ENCODE peak calls at places on chromosomes 12 and 14, in seven cellular contexts. N is astrocyte, W is endothelial cell, V is left ventricle myocardium inferior, A is GM13976, Z is HFFc6, R is GM12865. Y is an unnamed sample.

GRCh38 chr12:24499151-24500146 is 449.5 kb downstream of the BCAT1 start:
- DNase-seq in W (no peak), A (no peak), Z (no peak), N (peak), R (no peak), V (no peak), Y (peak)

GRCh38 chr14:101200650-101201516 is 297.4 kb upstream of the RTL1 start:
- DNase-seq in A (no peak), Z (no peak), N (no peak), R (no peak), W (no peak), V (no peak), Y (no peak)

GRCh38 chr12:27226319-27226984 is 17.6 kb upstream of the STK38L start:
- DNase-seq in A (no peak), V (no peak), W (no peak), R (no peak), Z (no peak), N (no peak), Y (no peak)

GRCh38 chr12:64459388-64460024 is 7.6 kb downstream of the TBK1 start:
- DNase-seq in A (peak), R (peak), V (no peak), Z (no peak), W (no peak), N (no peak), Y (no peak)

GRCh38 chr12:11780521-11781101 is 131.1 kb downstream of the ETV6 start:
- DNase-seq in W (no peak), V (no peak), N (no peak), R (peak), Z (no peak), A (peak), Y (no peak)

GRCh38 chr14:68786491-68787234 is 6.2 kb downstream of the ZFP36L1 start:
- DNase-seq in A (no peak), V (no peak), W (no peak), Z (peak), N (peak), R (peak), Y (no peak)

GRCh38 chr14:95876769-95877490 is at the start of gene TUNAR:
- DNase-seq in V (no peak), N (no peak), W (peak), Z (no peak), A (peak), R (no peak), Y (no peak)

GRCh38 chr14:74395094-74395493 is 30.9 kb downstream of the SYNDIG1L start:
- DNase-seq in N (no peak), A (no peak), W (no peak), V (no peak), R (no peak), Z (no peak), Y (no peak)

GRCh38 chr12:95548056-95548538 is 3.2 kb downstream of the USP44 start:
- DNase-seq in V (peak), W (peak), Z (no peak), N (peak), A (peak), R (no peak), Y (no peak)

GRCh38 chr12:100574262-100575074 is 984 bp downstream of the GAS2L3 start:
- DNase-seq in R (no peak), V (peak), W (no peak), N (peak), A (peak), Z (no peak), Y (no peak)

GRCh38 chr12:20369164-20370000 is 1.0 kb downstream of the PDE3A start:
- DNase-seq in Z (no peak), V (peak), N (peak), W (peak), R (no peak), A (peak), Y (no peak)

GRCh38 chr12:131511391-131511802 is 199.5 kb upstream of the SFSWAP start:
- DNase-seq in N (peak), V (no peak), W (peak), A (peak), R (peak), Z (no peak), Y (no peak)

GRCh38 chr12:6276936-6277615 is 33.4 kb upstream of the PLEKHG6 start:
- DNase-seq in A (peak), Z (no peak), W (no peak), N (no peak), R (no peak), V (no peak), Y (no peak)
- TF ChIP-seq CTCF in A (no peak), Z (peak), W (no peak), N (no peak), R (no peak), V (peak), Y (peak)

GRCh38 chr12:107990325-107990724 is 138.8 kb upstream of the WSCD2 start:
- DNase-seq in R (peak), A (peak), V (peak), N (no peak), Z (no peak), W (peak), Y (no peak)
- TF ChIP-seq CTCF in R (peak), A (peak), V (peak), N (no peak), Z (no peak), W (no peak), Y (peak)

DNA sequence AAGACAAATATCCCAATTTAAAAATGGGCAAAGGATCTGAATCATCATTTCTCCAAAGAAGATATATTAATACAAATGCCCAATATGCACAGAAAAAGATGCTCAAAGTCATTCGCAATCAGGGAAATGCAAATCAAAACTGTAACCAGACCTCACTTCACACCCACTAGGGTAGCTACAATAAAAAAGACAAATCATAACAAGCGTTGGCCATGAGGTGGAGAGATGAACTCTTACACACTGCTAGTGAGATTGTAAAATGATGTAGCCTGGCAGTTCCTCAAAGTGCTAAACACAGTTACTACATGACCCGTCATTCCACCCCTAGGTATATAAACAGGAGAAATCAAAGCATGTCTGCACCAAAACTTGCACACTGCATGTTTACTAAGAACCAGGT is 30.4 kb downstream of the CDC42BPB start:
- DNase-seq in W (no peak), R (no peak), Z (no peak), A (no peak), N (no peak), V (no peak), Y (no peak)
- TF ChIP-seq CTCF in W (no peak), R (no peak), Z (no peak), A (no peak), N (no peak), V (no peak), Y (no peak)

GRCh38 chr12:6235906-6236640 is 35.9 kb downstream of the CD9 start:
- DNase-seq in Z (no peak), A (no peak), V (no peak), N (no peak), W (no peak), R (no peak), Y (no peak)
- TF ChIP-seq CTCF in Z (no peak), A (no peak), V (no peak), N (no peak), W (no peak), R (no peak), Y (no peak)

DNA sequence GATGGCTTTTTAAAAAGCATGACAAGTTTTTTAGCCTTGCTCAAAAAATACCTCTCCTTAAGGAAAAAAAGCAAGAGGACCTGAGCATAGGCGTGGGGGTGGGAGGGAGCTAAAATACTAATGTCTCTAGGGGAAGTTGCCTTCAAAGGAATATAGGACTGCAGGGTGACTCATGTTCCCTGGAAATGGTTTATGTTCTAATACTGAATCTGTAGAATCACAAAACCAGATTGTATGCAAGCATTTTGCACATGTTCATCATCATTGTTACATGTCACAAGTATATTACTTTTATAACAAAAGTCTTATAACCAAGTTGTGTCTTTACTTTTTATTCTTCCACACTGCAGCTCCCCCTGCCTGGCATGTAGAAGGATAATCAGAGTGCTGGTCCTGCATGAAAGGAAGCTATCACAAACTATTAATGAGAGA is 36.6 kb downstream of the GPR135 start:
- DNase-seq in A (no peak), N (peak), V (no peak), R (no peak), Z (peak), W (no peak), Y (no peak)
- TF ChIP-seq CTCF in A (no peak), N (no peak), V (peak), R (no peak), Z (peak), W (no peak), Y (peak)

GRCh38 chr12:55073043-55074022 is 52.9 kb upstream of the OR9K2 start:
- DNase-seq in Z (peak), N (peak), W (peak), A (peak), V (peak), R (peak), Y (no peak)
- TF ChIP-seq CTCF in Z (peak), N (peak), W (peak), A (peak), V (peak), R (peak), Y (peak)

DNA sequence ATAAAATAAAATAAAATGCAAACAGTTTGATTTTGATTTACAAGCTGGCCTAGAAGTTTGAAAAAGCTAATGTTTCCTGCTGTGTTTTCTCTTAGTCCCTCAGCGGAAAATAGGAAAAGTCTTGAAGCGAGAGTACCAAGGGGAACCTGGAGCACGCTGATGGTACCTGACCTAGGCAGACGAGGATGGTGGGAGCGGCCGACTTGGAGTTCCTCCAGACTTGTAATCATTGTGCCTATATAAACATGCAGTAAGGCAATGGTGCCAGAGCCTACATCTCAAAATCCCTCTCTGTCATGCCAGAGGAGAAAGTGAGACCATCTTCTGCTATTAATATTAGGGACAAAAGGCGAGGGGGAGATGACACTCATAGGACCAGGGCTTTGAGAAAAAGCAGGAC is 371.7 kb downstream of the TMEM132D start:
- DNase-seq in A (no peak), R (no peak), V (no peak), Z (no peak), N (no peak), W (no peak), Y (no peak)
- TF ChIP-seq CTCF in A (no peak), R (no peak), V (no peak), Z (no peak), N (no peak), W (no peak), Y (no peak)

DNA sequence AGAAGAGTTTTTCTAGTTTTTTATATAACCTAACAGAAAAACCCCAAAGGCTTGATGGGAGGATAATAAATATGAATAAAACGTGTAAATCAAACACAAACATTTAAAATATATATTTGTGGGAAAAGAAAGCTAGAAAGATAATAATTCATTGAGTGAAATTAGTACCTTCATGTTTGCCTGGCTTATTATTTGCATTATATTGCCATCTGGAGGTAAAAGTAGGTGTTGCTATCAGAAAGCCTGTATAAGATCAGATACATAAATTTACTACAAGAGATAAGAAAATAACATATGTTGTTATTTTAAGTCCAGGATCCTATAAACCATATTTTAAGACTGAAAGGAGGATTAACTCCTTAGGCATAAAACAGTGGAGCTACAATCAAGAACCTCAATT is 77.7 kb downstream of the NTS start:
- DNase-seq in Z (no peak), N (peak), A (peak), V (no peak), W (no peak), R (peak), Y (no peak)
- TF ChIP-seq CTCF in Z (peak), N (peak), A (peak), V (no peak), W (peak), R (peak), Y (no peak)

DNA sequence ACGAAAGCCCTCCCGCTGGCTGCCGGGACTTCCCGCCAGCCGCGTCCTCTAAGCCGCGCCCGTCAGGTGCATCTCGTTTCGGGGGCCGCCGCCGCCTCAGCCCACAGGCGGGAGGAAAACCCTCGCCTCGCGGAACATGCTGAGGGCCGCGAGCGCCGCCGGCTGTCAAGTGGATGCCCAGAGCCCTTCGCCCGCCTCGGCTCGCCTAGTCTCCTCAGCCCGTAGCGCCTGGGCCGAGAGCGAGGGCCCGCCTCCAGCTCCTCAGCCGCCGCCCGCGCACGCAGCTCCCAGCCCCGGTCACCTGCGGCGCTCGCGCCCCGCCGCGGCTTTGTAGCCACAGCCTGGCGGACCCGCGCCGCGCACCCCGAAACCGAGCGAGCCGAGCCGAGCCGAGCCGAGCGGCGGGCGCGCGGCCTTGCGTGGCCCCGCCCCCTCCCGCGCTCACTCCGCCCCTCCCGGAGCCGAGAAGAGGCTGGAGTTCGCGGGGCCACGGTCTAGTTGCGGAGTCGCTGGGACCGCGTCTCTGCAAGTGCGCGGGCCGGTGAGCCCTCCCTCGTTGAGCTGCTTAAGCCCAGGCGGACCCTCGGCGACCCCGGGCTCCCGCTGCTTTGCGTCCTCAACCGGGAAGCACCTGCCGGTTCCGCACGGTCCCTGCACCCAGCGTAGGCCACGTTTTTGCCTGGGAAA is at the start of gene EML5:
- DNase-seq in N (peak), Z (peak), A (peak), W (peak), R (peak), V (peak), Y (peak)
- TF ChIP-seq CTCF in N (no peak), Z (peak), A (peak), W (peak), R (peak), V (peak), Y (peak)

DNA sequence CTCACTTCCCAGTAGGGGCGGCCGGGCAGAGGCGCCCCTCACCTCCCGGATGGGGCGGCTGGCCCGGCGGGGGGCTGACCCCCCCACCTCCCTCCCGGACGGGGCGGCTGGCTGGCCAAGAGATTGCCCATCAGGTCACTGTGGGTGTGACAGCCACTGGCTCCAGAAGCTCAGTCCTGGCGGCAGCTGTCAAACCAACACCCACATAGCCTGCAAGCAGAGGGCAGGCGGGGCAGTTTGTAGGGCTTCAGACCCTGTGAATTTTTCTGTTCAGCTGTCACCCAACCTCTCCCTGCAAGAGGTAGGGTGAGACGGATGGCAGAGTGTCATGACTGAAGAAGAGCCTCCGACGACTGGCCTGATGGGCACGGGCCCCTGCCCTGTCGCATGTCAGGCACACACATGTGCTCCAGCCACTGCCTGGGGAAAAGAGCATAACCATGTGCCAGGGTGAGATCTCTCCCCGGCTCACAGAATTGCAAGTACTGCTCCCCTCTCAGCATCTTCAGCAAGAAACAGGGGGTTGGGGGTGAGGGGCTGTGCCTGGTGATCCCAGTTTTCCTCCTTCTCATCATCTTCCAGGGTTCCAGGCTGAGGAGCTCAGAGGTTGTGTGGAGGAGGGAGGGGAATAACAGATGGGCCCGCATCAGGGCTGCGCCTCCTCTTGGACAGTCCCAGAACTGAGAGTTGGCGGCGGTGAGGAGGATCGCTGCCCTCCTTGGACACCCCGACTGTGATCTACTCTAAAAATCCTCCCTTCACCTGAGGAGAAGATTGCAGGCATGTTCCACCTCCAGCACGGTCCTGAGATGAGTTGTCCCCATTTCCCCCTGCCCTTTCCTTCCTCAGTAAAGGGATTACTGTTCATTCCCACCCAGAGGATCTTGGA is 11.2 kb upstream of the PRPH start:
- DNase-seq in V (no peak), N (no peak), R (no peak), W (no peak), Z (no peak), A (no peak), Y (no peak)
- TF ChIP-seq CTCF in V (no peak), N (no peak), R (no peak), W (no peak), Z (peak), A (no peak), Y (no peak)

Y was measured in BJ.